ENCODE peak calls at places on chromosomes 7 and 10, in eight cellular contexts. S is GM10248, O is AG09309, I is BJ, Z is BE2C, L is cardiac fibroblast, J is cardiac muscle cell, X is Calu3. M is an unnamed sample.
A peak's percentile ranks its signal among the peaks of the same experiment; 100 is the strongest.

GRCh38 chr10:117946525-117947070 is 100.1 kb downstream of the RAB11FIP2 start:
- DNase-seq in S (no peak), O (no peak), I (peak; percentile 23), Z (no peak), L (no peak), J (no peak), X (no peak), M (no peak)

GRCh38 chr7:6590645-6591110 is 857 bp downstream of the INTS15 start:
- DNase-seq in S (no peak), O (no peak), I (no peak), Z (no peak), L (no peak), J (no peak), X (no peak), M (no peak)

GRCh38 chr10:32036922-32037321 is 19.3 kb downstream of the KIF5B start:
- DNase-seq in S (no peak), O (no peak), I (no peak), Z (no peak), L (no peak), J (no peak), X (no peak), M (no peak)

GRCh38 chr7:92584953-92585352 is 5.2 kb downstream of the FAM133B start:
- DNase-seq in S (no peak), O (no peak), I (no peak), Z (no peak), L (peak; percentile 13), J (no peak), X (no peak), M (no peak)

GRCh38 chr7:117807688-117808087 is 65.6 kb downstream of the CTTNBP2 start:
- DNase-seq in S (no peak), O (no peak), I (no peak), Z (peak; percentile 18), L (no peak), J (no peak), X (no peak), M (no peak)

GRCh38 chr10:34538291-34538829 is 276.7 kb downstream of the PARD3 start:
- DNase-seq in S (peak; percentile 33), O (no peak), I (no peak), Z (no peak), L (no peak), J (peak; percentile 19), X (no peak), M (no peak)

GRCh38 chr7:36158321-36158605 is 5.2 kb downstream of the EEPD1 start:
- DNase-seq in S (no peak), O (no peak), I (no peak), Z (no peak), L (no peak), J (no peak), X (no peak), M (no peak)

GRCh38 chr7:35753761-35754603 is 46.9 kb upstream of the SEPTIN7 start:
- DNase-seq in S (no peak), O (no peak), I (no peak), Z (peak; percentile 25), L (peak; percentile 93), J (no peak), X (no peak), M (peak; percentile 68)

GRCh38 chr10:78972160-78972946 is 96.4 kb upstream of the ZMIZ1 start:
- DNase-seq in S (no peak), O (no peak), I (peak; percentile 59), Z (no peak), L (peak; percentile 81), J (peak; percentile 12), X (peak; percentile 67), M (peak; percentile 93)

GRCh38 chr10:546971-547590 is 142.4 kb downstream of the DIP2C start:
- DNase-seq in S (no peak), O (no peak), I (no peak), Z (no peak), L (peak; percentile 8), J (no peak), X (peak; percentile 65), M (no peak)

GRCh38 chr7:127690337-127690736 is 38.3 kb downstream of the SND1 start:
- DNase-seq in S (no peak), O (no peak), I (no peak), Z (no peak), L (no peak), J (no peak), X (no peak), M (no peak)

GRCh38 chr7:73968511-73968910 is 59.5 kb upstream of the ELN start:
- DNase-seq in S (no peak), O (no peak), I (no peak), Z (no peak), L (no peak), J (no peak), X (no peak), M (no peak)

GRCh38 chr7:1948887-1949680 is 279.0 kb downstream of the ELFN1 start:
- DNase-seq in S (no peak), O (no peak), I (no peak), Z (peak; percentile 10), L (no peak), J (no peak), X (no peak), M (no peak)

GRCh38 chr10:79328737-79329504 is 18.3 kb upstream of the PPIF start:
- DNase-seq in S (no peak), O (no peak), I (no peak), Z (no peak), L (no peak), J (no peak), X (peak; percentile 28), M (no peak)

GRCh38 chr10:84334806-84335205 is 6.4 kb downstream of the CCSER2 start:
- DNase-seq in S (no peak), O (no peak), I (no peak), Z (no peak), L (peak; percentile 27), J (no peak), X (no peak), M (no peak)

GRCh38 chr10:77636286-77636966 is 1.2 kb downstream of the KCNMA1 start:
- DNase-seq in S (no peak), O (no peak), I (no peak), Z (no peak), L (no peak), J (no peak), X (no peak), M (no peak)

GRCh38 chr7:50988465-50988864 is 205.8 kb upstream of the GRB10 start:
- DNase-seq in S (no peak), O (no peak), I (no peak), Z (no peak), L (no peak), J (no peak), X (no peak), M (no peak)

GRCh38 chr10:110576220-110576619 is 8.7 kb downstream of the SMC3 start:
- DNase-seq in S (no peak), O (peak; percentile 63), I (no peak), Z (no peak), L (peak; percentile 85), J (no peak), X (no peak), M (no peak)

GRCh38 chr7:4286281-4286680 is 395.8 kb upstream of the FOXK1 start:
- DNase-seq in S (no peak), O (no peak), I (no peak), Z (no peak), L (no peak), J (no peak), X (no peak), M (no peak)
- TF ChIP-seq CTCF in S (no peak), O (no peak), I (no peak), Z (no peak), L (no peak), J (no peak), X (no peak), M (no peak)

GRCh38 chr10:69005704-69006103 is 17.1 kb downstream of the KIFBP start:
- DNase-seq in S (no peak), O (no peak), I (no peak), Z (no peak), L (no peak), J (no peak), X (no peak), M (no peak)

GRCh38 chr10:69004821-69005220 is 16.2 kb downstream of the KIFBP start:
- DNase-seq in S (peak; percentile 52), O (no peak), I (no peak), Z (no peak), L (peak; percentile 83), J (no peak), X (no peak), M (no peak)

GRCh38 chr10:69009360-69009759 is 20.8 kb downstream of the KIFBP start:
- DNase-seq in S (no peak), O (peak; percentile 52), I (no peak), Z (no peak), L (peak; percentile 82), J (no peak), X (no peak), M (no peak)

GRCh38 chr10:69010151-69010640 is 21.6 kb downstream of the KIFBP start:
- DNase-seq in S (no peak), O (no peak), I (no peak), Z (no peak), L (peak; percentile 51), J (no peak), X (no peak), M (no peak)

DNA sequence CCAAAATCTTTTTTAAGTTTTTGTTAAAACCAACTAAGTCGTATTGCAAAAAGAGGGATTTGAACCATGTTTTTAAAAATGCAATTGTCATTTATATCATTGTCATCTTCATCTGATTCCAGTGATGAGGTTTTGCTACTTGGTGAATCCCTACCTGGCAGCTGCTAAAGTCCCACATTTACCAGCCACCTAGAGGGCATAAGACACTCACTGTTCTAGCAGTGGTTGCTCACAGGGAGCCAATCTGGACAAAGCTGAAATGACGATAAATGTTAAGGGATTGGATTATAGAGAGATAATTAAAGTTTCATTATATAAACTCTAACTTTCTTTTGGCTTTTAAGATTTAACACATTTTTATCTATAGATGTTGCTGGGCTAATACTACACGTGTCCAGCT is 18.7 kb downstream of the KIFBP start:
- DNase-seq in S (no peak), O (no peak), I (no peak), Z (no peak), L (no peak), J (no peak), X (no peak), M (no peak)
- TF ChIP-seq CTCF in S (peak; percentile 24), O (no peak), I (no peak), Z (no peak), L (no peak), J (peak; percentile 3), X (no peak), M (no peak)

DNA sequence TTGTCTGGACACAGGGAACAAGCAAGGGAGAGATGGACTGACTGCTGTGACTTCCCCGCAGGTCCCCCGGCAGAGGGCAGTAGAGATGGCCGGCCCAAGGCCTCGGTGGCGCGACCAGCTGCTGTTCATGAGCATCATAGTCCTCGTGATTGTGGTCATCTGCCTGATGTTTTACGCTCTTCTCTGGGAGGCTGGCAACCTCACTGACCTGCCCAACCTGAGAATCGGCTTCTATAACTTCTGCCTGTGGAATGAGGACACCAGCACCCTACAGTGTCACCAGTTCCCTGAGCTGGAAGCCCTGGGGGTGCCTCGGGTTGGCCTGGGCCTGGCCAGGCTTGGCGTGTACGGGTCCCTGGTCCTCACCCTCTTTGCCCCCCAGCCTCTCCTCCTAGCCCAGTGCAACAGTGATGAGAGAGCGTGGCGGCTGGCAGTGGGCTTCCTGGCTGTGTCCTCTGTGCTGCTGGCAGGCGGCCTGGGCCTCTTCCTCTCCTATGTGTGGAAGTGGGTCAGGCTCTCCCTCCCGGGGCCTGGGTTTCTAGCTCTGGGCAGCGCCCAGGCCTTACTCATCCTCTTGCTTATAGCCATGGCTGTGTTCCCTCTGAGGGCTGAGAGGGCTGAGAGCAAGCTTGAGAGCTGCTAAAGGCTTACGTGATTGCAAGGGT is 6.0 kb downstream of the CYREN start:
- DNase-seq in S (peak; percentile 7), O (no peak), I (no peak), Z (no peak), L (no peak), J (no peak), X (no peak), M (no peak)
- TF ChIP-seq CTCF in S (no peak), O (no peak), I (peak; percentile 7), Z (no peak), L (peak; percentile 32), J (no peak), X (no peak), M (no peak)

GRCh38 chr7:100476903-100477870 is 1.8 kb downstream of the TSC22D4 start:
- DNase-seq in S (no peak), O (no peak), I (no peak), Z (peak; percentile 51), L (no peak), J (no peak), X (no peak), M (no peak)
- TF ChIP-seq CTCF in S (peak; percentile 53), O (peak; percentile 38), I (peak; percentile 52), Z (peak; percentile 16), L (peak; percentile 33), J (peak; percentile 43), X (no peak), M (no peak)